ENCODE peak calls at places on chromosomes 6 and 20, in four cellular contexts. H is Panc1, E is HepG2, U is K562. R is an unnamed sample.

GRCh38 chr20:32909896-32910571 is 51.3 kb downstream of the EFCAB8 start:
- DNase-seq in H (no peak), E (no peak), U (no peak), R (no peak)

GRCh38 chr20:35618372-35619131 is 2.9 kb downstream of the SPAG4 start:
- DNase-seq in H (no peak), E (no peak), U (no peak), R (no peak)

GRCh38 chr6:56699066-56699654 is 56.5 kb upstream of the DST start:
- DNase-seq in H (no peak), E (peak), U (peak), R (no peak)

GRCh38 chr6:42960243-42961019 is at the start of gene GNMT:
- DNase-seq in H (no peak), E (peak), U (no peak), R (no peak)

GRCh38 chr20:483791-484644 is 21.7 kb upstream of the TBC1D20 start:
- DNase-seq in H (no peak), E (no peak), U (no peak), R (no peak)

GRCh38 chr20:48893374-48893773 is 28.1 kb upstream of the ARFGEF2 start:
- DNase-seq in H (no peak), E (no peak), U (no peak), R (no peak)

GRCh38 chr6:21767891-21768659 is 174.5 kb downstream of the SOX4 start:
- DNase-seq in H (no peak), E (no peak), U (no peak), R (no peak)

GRCh38 chr6:36120979-36121706 is 9.2 kb upstream of the MAPK13 start:
- DNase-seq in H (no peak), E (no peak), U (peak), R (no peak)

GRCh38 chr6:134882426-134883038 is 67.4 kb downstream of the ALDH8A1 start:
- DNase-seq in H (peak), E (peak), U (peak), R (peak)

GRCh38 chr20:59010321-59010994 is 3.4 kb upstream of the CTSZ start:
- DNase-seq in H (no peak), E (no peak), U (no peak), R (no peak)

GRCh38 chr20:34952676-34953075 is 2.9 kb downstream of the GSS start:
- DNase-seq in H (no peak), E (no peak), U (no peak), R (no peak)

GRCh38 chr6:127924440-127924839 is 23.6 kb upstream of the THEMIS start:
- DNase-seq in H (no peak), E (no peak), U (no peak), R (no peak)

GRCh38 chr20:58046311-58046710 is 182.1 kb downstream of the ANKRD60 start:
- DNase-seq in H (no peak), E (no peak), U (no peak), R (no peak)

GRCh38 chr6:53437557-53438202 is 88.9 kb upstream of the ELOVL5 start:
- DNase-seq in H (peak), E (peak), U (peak), R (peak)

GRCh38 chr20:41696428-41696827 is 78.3 kb upstream of the CHD6 start:
- DNase-seq in H (no peak), E (no peak), U (peak), R (no peak)

GRCh38 chr6:82022614-82023102 is 224.9 kb downstream of the IBTK start:
- DNase-seq in H (no peak), E (peak), U (no peak), R (peak)
- TF ChIP-seq TCF7L2 in H (no peak), E (no peak), U (no peak), R (peak)

GRCh38 chr20:24993337-24994185 is 1.0 kb upstream of the APMAP start:
- DNase-seq in H (no peak), E (peak), U (peak), R (no peak)
- TF ChIP-seq TCF7L2 in H (no peak), E (no peak), U (no peak), R (no peak)

GRCh38 chr6:143234686-143235085 is 174.0 kb downstream of the AIG1 start:
- DNase-seq in H (no peak), E (no peak), U (no peak), R (no peak)
- TF ChIP-seq TCF7L2 in H (no peak), E (no peak), U (no peak), R (no peak)

GRCh38 chr20:1943267-1944002 is 48.2 kb downstream of the SIRPA start:
- DNase-seq in H (no peak), E (peak), U (no peak), R (no peak)
- TF ChIP-seq TCF7L2 in H (no peak), E (no peak), U (no peak), R (no peak)

GRCh38 chr6:158026901-158027589 is 45.4 kb downstream of the SYNJ2 start:
- DNase-seq in H (no peak), E (no peak), U (no peak), R (no peak)
- TF ChIP-seq TCF7L2 in H (no peak), E (no peak), U (no peak), R (no peak)